ENCODE peak calls at places on chromosome 10, in four cellular contexts. A, K, C and S are unnamed samples.

GRCh38 chr10:113485801-113486200 is 67.1 kb upstream of the HABP2 start:
- DNase-seq in K (no peak), C (no peak), A (no peak), S (no peak)

GRCh38 chr10:13115832-13116793 is 16.1 kb downstream of the OPTN start:
- DNase-seq in K (peak; percentile 73), A (no peak), C (no peak), S (no peak)

GRCh38 chr10:68508090-68508489 is 19.2 kb downstream of the SLC25A16 start:
- DNase-seq in K (no peak), A (no peak), C (no peak), S (no peak)

GRCh38 chr10:114175667-114176066 is 1.7 kb upstream of the CCDC186 start:
- DNase-seq in K (no peak), A (no peak), C (no peak), S (no peak)

GRCh38 chr10:108490931-108491330 is 1326.4 kb upstream of the SORCS1 start:
- DNase-seq in A (no peak), C (no peak), K (no peak), S (no peak)

GRCh38 chr10:110860576-110861241 is 11.0 kb upstream of the PDCD4 start:
- DNase-seq in K (peak; percentile 88), C (no peak), A (peak; percentile 65), S (no peak)

GRCh38 chr10:72720814-72721665 is 29.1 kb downstream of the MCU start:
- DNase-seq in C (no peak), A (no peak), K (peak; percentile 44), S (no peak)

GRCh38 chr10:102384053-102384452 is 11.5 kb upstream of the NFKB2 start:
- DNase-seq in C (no peak), K (no peak), A (peak; percentile 49), S (no peak)

GRCh38 chr10:60496181-60496580 is 106.5 kb upstream of the ANK3 start:
- DNase-seq in K (no peak), A (no peak), C (no peak), S (no peak)

GRCh38 chr10:45302573-45302972 is 12.8 kb downstream of the OR13A1 start:
- DNase-seq in A (no peak), K (no peak), C (no peak), S (no peak)

GRCh38 chr10:3925184-3925583 is 140.2 kb upstream of the KLF6 start:
- DNase-seq in K (no peak), C (no peak), A (no peak), S (no peak)

GRCh38 chr10:131981429-131982184 is at the start of gene BNIP3:
- DNase-seq in C (peak; percentile 96), A (peak; percentile 94), K (peak; percentile 98), S (peak; percentile 82)

GRCh38 chr10:33129181-33129928 is 171.3 kb upstream of the ITGB1 start:
- DNase-seq in A (no peak), C (no peak), K (no peak), S (no peak)

GRCh38 chr10:70566515-70567290 is 35.8 kb downstream of the PRF1 start:
- DNase-seq in K (no peak), C (peak; percentile 27), A (no peak), S (no peak)

GRCh38 chr10:75401569-75402485 is at the start of gene ZNF503:
- DNase-seq in A (peak; percentile 67), C (peak; percentile 97), K (peak; percentile 77), S (peak; percentile 99)

GRCh38 chr10:31725436-31725835 is 203.2 kb downstream of the ARHGAP12 start:
- DNase-seq in K (no peak), C (no peak), A (no peak), S (no peak)

GRCh38 chr10:34024708-34025425 is 690.4 kb upstream of the NRP1 start:
- DNase-seq in A (peak; percentile 24), C (no peak), K (no peak), S (no peak)

GRCh38 chr10:124596914-124597676 is 135.5 kb downstream of the LHPP start:
- DNase-seq in C (peak; percentile 20), A (no peak), K (no peak), S (no peak)

GRCh38 chr10:58280982-58281752 is 12.2 kb downstream of the CISD1 start:
- DNase-seq in A (no peak), K (no peak), C (no peak), S (no peak)

GRCh38 chr10:43132796-43133195 is 5.4 kb upstream of the CSGALNACT2 start:
- DNase-seq in C (no peak), A (no peak), K (peak; percentile 55), S (no peak)

GRCh38 chr10:75941181-75941580 is 509.8 kb downstream of the LRMDA start:
- DNase-seq in A (no peak), K (no peak), C (no peak), S (no peak)

GRCh38 chr10:28839600-28840007 is 162.3 kb downstream of the BAMBI start:
- DNase-seq in A (no peak), K (no peak), C (no peak), S (no peak)

GRCh38 chr10:16809074-16809718 is 8.0 kb downstream of the RSU1 start:
- DNase-seq in A (peak; percentile 83), C (no peak), K (peak; percentile 83), S (no peak)

GRCh38 chr10:115826391-115826790 is 446.6 kb downstream of the GFRA1 start:
- DNase-seq in C (no peak), K (no peak), A (no peak), S (no peak)